ENCODE peak calls at places on chromosomes 12 and 14, in seven cellular contexts. U is brain microvascular endothelial cell; O is CD4-positive, CD25-positive, alpha-beta regulatory T cell; D is esophagus squamous epithelium; L is fibroblast of mammary gland; S is HAP-1; F is left ventricle myocardium inferior. K is an unnamed sample.

GRCh38 chr14:20683896-20684661 is at the start of gene RNASE4:
- DNase-seq in U (peak), O (peak), D (peak), L (peak), S (peak), F (peak), K (peak)

GRCh38 chr12:1279050-1279449 is 288.0 kb downstream of the ERC1 start:
- DNase-seq in U (no peak), O (no peak), D (no peak), L (no peak), S (no peak), F (no peak), K (no peak)

GRCh38 chr12:7940906-7941305 is 4.9 kb upstream of the SLC2A3 start:
- DNase-seq in U (no peak), O (no peak), D (no peak), L (no peak), S (no peak), F (no peak), K (no peak)

GRCh38 chr14:65252471-65253255 is 150.3 kb upstream of the MAX start:
- DNase-seq in U (no peak), O (no peak), D (no peak), L (peak), S (no peak), F (no peak), K (peak)

GRCh38 chr14:65676361-65677014 is 264.0 kb downstream of the FUT8 start:
- DNase-seq in U (no peak), O (no peak), D (no peak), L (no peak), S (no peak), F (no peak), K (no peak)

GRCh38 chr14:89779707-89780106 is 174.8 kb downstream of the EFCAB11 start:
- DNase-seq in U (no peak), O (no peak), D (no peak), L (peak), S (no peak), F (no peak), K (no peak)

GRCh38 chr14:68787235-68787727 is 5.6 kb downstream of the ZFP36L1 start:
- DNase-seq in U (no peak), O (peak), D (no peak), L (peak), S (no peak), F (no peak), K (peak)

GRCh38 chr14:74507085-74507484 is 13.5 kb downstream of the ISCA2 start:
- DNase-seq in U (no peak), O (no peak), D (no peak), L (no peak), S (no peak), F (no peak), K (no peak)

GRCh38 chr12:48996794-48997718 is 2.1 kb downstream of the DDN start:
- DNase-seq in U (peak), O (peak), D (no peak), L (peak), S (peak), F (peak), K (no peak)

GRCh38 chr12:19190292-19191031 is 60.9 kb downstream of the PLEKHA5 start:
- DNase-seq in U (peak), O (no peak), D (no peak), L (peak), S (no peak), F (no peak), K (no peak)

GRCh38 chr12:53060064-53060720 is 10.3 kb downstream of the TNS2 start:
- DNase-seq in U (no peak), O (no peak), D (no peak), L (no peak), S (no peak), F (no peak), K (no peak)

GRCh38 chr12:34597548-34598351 is 575.5 kb downstream of the ALG10 start:
- DNase-seq in U (no peak), O (no peak), D (no peak), L (no peak), S (no peak), F (no peak), K (no peak)

GRCh38 chr14:42554091-42554490 is 947.4 kb downstream of the LRFN5 start:
- DNase-seq in U (no peak), O (no peak), D (no peak), L (no peak), S (no peak), F (no peak), K (no peak)

GRCh38 chr12:116780942-116781341 is 42.8 kb downstream of the RNFT2 start:
- DNase-seq in U (no peak), O (no peak), D (no peak), L (no peak), S (no peak), F (no peak), K (no peak)

GRCh38 chr12:69388371-69388770 is 28.8 kb downstream of the YEATS4 start:
- DNase-seq in U (no peak), O (peak), D (no peak), L (peak), S (peak), F (no peak), K (peak)

GRCh38 chr12:96425321-96425720 is 25.1 kb upstream of the CDK17 start:
- DNase-seq in U (peak), O (no peak), D (no peak), L (peak), S (no peak), F (no peak), K (no peak)

GRCh38 chr12:14771651-14772137 is 31.6 kb downstream of the WBP11 start:
- DNase-seq in U (no peak), O (peak), D (no peak), L (no peak), S (no peak), F (no peak), K (peak)

GRCh38 chr12:99131761-99132199 is 486.7 kb downstream of the APAF1 start:
- DNase-seq in U (peak), O (no peak), D (no peak), L (peak), S (no peak), F (peak), K (peak)

GRCh38 chr12:14836336-14837210 is 6.8 kb downstream of the ART4 start:
- DNase-seq in U (peak), O (no peak), D (no peak), L (peak), S (no peak), F (no peak), K (no peak)

GRCh38 chr12:74646831-74647230 is 109.2 kb downstream of the ATXN7L3B start:
- DNase-seq in U (no peak), O (no peak), D (no peak), L (no peak), S (no peak), F (no peak), K (no peak)

GRCh38 chr14:89356496-89356895 is 60.5 kb downstream of the FOXN3 start:
- DNase-seq in U (no peak), O (no peak), D (no peak), L (no peak), S (no peak), F (no peak), K (no peak)

GRCh38 chr12:72234871-72235270 is 37.3 kb upstream of the TRHDE start:
- DNase-seq in U (no peak), O (no peak), D (no peak), L (peak), S (no peak), F (no peak), K (no peak)

GRCh38 chr12:66598081-66598480 is 80.8 kb downstream of the GRIP1 start:
- DNase-seq in U (no peak), O (no peak), D (no peak), L (no peak), S (no peak), F (no peak), K (no peak)

GRCh38 chr14:98684486-98684885 is 587.5 kb downstream of the BCL11B start:
- DNase-seq in U (no peak), O (no peak), D (no peak), L (no peak), S (no peak), F (no peak), K (no peak)

GRCh38 chr12:91920276-91920675 is 225.4 kb downstream of the BTG1 start:
- DNase-seq in U (peak), O (no peak), D (no peak), L (peak), S (no peak), F (no peak), K (no peak)

GRCh38 chr12:129486931-129487330 is 416.9 kb downstream of the TMEM132D start:
- DNase-seq in U (no peak), O (no peak), D (no peak), L (no peak), S (no peak), F (no peak), K (peak)

GRCh38 chr12:94644622-94645021 is 5.7 kb downstream of the TMCC3 start:
- DNase-seq in U (peak), O (no peak), D (no peak), L (peak), S (no peak), F (no peak), K (no peak)

GRCh38 chr12:131784909-131785762 is 43.1 kb upstream of the MMP17 start:
- DNase-seq in U (peak), O (no peak), D (no peak), L (peak), S (peak), F (no peak), K (no peak)

GRCh38 chr14:71300474-71301359 is 393.5 kb downstream of the PCNX1 start:
- DNase-seq in U (no peak), O (no peak), D (no peak), L (peak), S (no peak), F (no peak), K (no peak)

GRCh38 chr12:67803450-67804034 is 155.0 kb downstream of the DYRK2 start:
- DNase-seq in U (no peak), O (no peak), D (no peak), L (no peak), S (peak), F (no peak), K (no peak)

GRCh38 chr12:110689601-110690430 is 901 bp upstream of the HVCN1 start:
- DNase-seq in U (no peak), O (peak), D (no peak), L (peak), S (no peak), F (peak), K (peak)

GRCh38 chr12:51911788-51912711 is 4.7 kb downstream of the ACVRL1 start:
- DNase-seq in U (no peak), O (no peak), D (no peak), L (no peak), S (no peak), F (no peak), K (no peak)

GRCh38 chr12:26264215-26264838 is 69.0 kb downstream of the SSPN start:
- DNase-seq in U (no peak), O (no peak), D (no peak), L (peak), S (no peak), F (no peak), K (no peak)

GRCh38 chr14:67359319-67359774 is 257 bp downstream of the ATP6V1D start:
- DNase-seq in U (peak), O (peak), D (no peak), L (peak), S (no peak), F (peak), K (no peak)

GRCh38 chr12:100987552-100988277 is 193.1 kb downstream of the ANO4 start:
- DNase-seq in U (peak), O (no peak), D (no peak), L (peak), S (peak), F (no peak), K (peak)

GRCh38 chr14:89855961-89856360 is 98.6 kb downstream of the EFCAB11 start:
- DNase-seq in U (peak), O (no peak), D (no peak), L (peak), S (no peak), F (no peak), K (no peak)

GRCh38 chr14:104593241-104593701 is 11.3 kb downstream of the TMEM179 start:
- DNase-seq in U (no peak), O (no peak), D (no peak), L (no peak), S (no peak), F (no peak), K (no peak)

GRCh38 chr14:96497586-96497985 is 4.6 kb upstream of the PAPOLA start:
- DNase-seq in U (no peak), O (no peak), D (no peak), L (no peak), S (no peak), F (no peak), K (no peak)

GRCh38 chr14:96489327-96489726 is 12.9 kb upstream of the PAPOLA start:
- DNase-seq in U (no peak), O (no peak), D (no peak), L (no peak), S (no peak), F (no peak), K (no peak)

GRCh38 chr14:96493178-96493577 is 9.0 kb upstream of the PAPOLA start:
- DNase-seq in U (no peak), O (no peak), D (no peak), L (no peak), S (no peak), F (no peak), K (no peak)

GRCh38 chr14:96497087-96497486 is 5.1 kb upstream of the PAPOLA start:
- DNase-seq in U (no peak), O (no peak), D (no peak), L (no peak), S (no peak), F (no peak), K (no peak)

DNA sequence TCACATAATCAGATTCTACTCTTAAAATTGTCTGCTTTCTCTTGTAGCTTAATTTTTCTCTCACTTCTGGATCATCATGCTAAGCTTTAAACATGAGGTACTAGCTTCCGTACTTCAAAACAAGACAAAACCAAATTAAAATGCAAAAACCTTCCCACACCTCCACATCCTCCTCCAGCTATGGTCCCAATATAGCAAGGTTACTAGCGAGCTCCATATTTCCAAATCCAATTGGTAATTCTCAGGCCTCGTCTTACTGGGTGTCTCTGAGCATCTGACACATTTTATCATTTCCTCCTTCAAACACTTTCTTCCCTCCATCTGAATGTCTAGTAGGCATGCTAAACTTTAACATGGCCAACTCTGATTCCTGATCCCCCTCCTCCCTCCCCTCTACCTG is 7.9 kb upstream of the PAPOLA start:
- DNase-seq in U (no peak), O (no peak), D (no peak), L (no peak), S (no peak), F (no peak), K (no peak)
- H3K4me3 ChIP-seq in U (no peak), O (no peak), D (no peak), L (no peak), S (no peak), F (no peak), K (no peak)

DNA sequence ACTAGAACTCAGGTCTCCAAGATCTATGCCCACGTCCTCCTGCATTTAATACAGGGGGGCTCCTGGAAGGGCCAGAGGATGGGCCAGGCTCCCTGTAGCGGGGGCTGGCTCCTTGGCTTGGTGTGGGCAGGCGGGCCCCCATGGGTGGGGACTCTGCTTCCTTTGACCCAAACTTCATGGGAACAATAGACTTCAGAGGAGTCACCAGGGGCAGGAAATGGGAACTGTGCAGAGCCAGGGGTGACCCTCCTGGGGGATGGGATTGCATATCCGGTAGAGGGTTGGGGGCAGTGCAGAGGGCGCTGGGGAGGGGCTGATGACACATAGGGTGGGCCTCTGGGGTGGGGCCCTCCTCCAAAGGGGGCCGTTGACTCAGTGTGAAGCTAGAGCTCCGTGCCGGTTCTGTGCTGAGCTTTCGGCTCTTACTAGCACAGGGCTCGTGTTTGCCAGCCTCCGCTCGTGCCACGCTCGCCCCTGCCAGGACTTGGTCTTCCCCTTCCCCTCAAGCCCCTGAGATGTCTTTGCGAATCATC is 4.6 kb downstream of the TEAD4 start:
- DNase-seq in U (peak), O (no peak), D (no peak), L (peak), S (no peak), F (peak), K (no peak)
- H3K4me3 ChIP-seq in U (peak), O (no peak), D (no peak), L (no peak), S (no peak), F (peak), K (no peak)

DNA sequence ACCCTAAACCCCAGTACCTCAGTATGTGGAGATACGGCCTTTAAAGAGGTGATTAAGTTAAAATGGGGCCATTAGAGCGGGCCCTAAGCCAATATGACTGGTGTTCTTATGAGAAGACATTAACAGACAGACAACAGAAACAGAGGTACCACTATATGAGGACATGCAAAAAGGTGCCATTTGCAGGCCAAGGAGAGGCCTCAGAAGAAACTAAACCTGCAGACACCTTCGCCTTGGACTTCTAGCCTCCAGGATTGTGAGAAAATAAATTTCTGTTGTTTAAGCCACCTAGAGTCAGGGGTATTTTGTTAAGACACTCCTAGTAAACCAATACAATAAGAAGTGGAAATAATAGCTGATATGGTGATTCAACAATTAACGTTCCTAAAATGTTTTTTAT is 32.6 kb downstream of the PTPRB start:
- DNase-seq in U (no peak), O (no peak), D (no peak), L (no peak), S (no peak), F (no peak), K (no peak)
- H3K4me3 ChIP-seq in U (no peak), O (no peak), D (no peak), L (no peak), S (no peak), F (peak), K (no peak)

GRCh38 chr12:121916719-121917118 is 1.7 kb upstream of the CFAP251 start:
- DNase-seq in U (no peak), O (no peak), D (no peak), L (peak), S (no peak), F (no peak), K (no peak)

GRCh38 chr12:121921106-121921505 is 2.7 kb downstream of the CFAP251 start:
- DNase-seq in U (no peak), O (no peak), D (no peak), L (no peak), S (no peak), F (no peak), K (no peak)

GRCh38 chr12:121917950-121918678 is at the start of gene CFAP251:
- DNase-seq in U (peak), O (peak), D (peak), L (no peak), S (no peak), F (peak), K (peak)

GRCh38 chr12:121915841-121916321 is 2.5 kb upstream of the CFAP251 start:
- DNase-seq in U (no peak), O (no peak), D (no peak), L (peak), S (no peak), F (no peak), K (no peak)

DNA sequence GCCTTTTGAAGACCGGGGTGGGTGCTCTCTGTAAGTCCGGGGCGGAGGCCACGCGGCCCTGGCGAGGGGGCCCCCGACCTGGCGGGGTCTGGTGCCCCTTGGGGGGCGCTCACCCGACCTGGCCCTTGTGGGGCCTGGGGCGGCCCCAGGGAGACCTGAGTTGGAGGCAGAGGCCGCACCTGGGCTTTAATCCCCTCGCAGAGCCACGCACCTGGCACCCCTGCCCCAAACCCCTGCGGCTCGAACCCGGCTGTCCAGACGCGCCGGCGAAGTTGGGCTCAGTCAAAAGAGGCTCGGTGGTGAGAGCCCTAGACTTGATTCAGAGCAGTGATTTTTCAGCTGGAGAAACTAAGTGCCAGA is 267 bp downstream of the CFAP251 start:
- DNase-seq in U (no peak), O (no peak), D (no peak), L (no peak), S (no peak), F (no peak), K (no peak)
- H3K4me3 ChIP-seq in U (peak), O (no peak), D (peak), L (no peak), S (no peak), F (peak), K (peak)

GRCh38 chr12:77833329-77833728 is 2.6 kb downstream of the NAV3 start:
- DNase-seq in U (no peak), O (no peak), D (no peak), L (no peak), S (no peak), F (no peak), K (no peak)
- H3K4me3 ChIP-seq in U (no peak), O (no peak), D (no peak), L (no peak), S (no peak), F (peak), K (no peak)

GRCh38 chr12:126770188-126770587 is 1496.8 kb upstream of the TMEM132C start:
- DNase-seq in U (no peak), O (no peak), D (no peak), L (peak), S (no peak), F (no peak), K (no peak)
- H3K4me3 ChIP-seq in U (no peak), O (peak), D (no peak), L (no peak), S (no peak), F (no peak), K (no peak)

K was measured in Jurkat, Clone E6-1.